ENCODE peak calls at places on chromosomes 2 and 18, in six cellular contexts. One of them, this sample, is unnamed.

GRCh38 chr18:21958256-21958655 is 211.1 kb upstream of the GATA6 start:
- DNase-seq in WERI-Rb-1: no peak
- DNase-seq in AG10803: no peak
- DNase-seq in hepatocyte: peak; percentile 39
- DNase-seq in H7: no peak
- DNase-seq in DND-41: no peak
- DNase-seq in this sample: no peak

GRCh38 chr18:35454803-35455202 is 43.0 kb downstream of the INO80C start:
- DNase-seq in WERI-Rb-1: no peak
- DNase-seq in AG10803: no peak
- DNase-seq in hepatocyte: no peak
- DNase-seq in H7: no peak
- DNase-seq in DND-41: no peak
- DNase-seq in this sample: no peak

GRCh38 chr2:60551241-60552095 is 2.0 kb downstream of the BCL11A start:
- DNase-seq in WERI-Rb-1: peak; percentile 50
- DNase-seq in AG10803: peak; percentile 58
- DNase-seq in hepatocyte: peak; percentile 71
- DNase-seq in H7: peak; percentile 57
- DNase-seq in DND-41: peak; percentile 57
- DNase-seq in this sample: no peak

GRCh38 chr18:34122724-34123334 is 101.9 kb downstream of the NOL4 start:
- DNase-seq in WERI-Rb-1: peak; percentile 27
- DNase-seq in AG10803: peak; percentile 51
- DNase-seq in hepatocyte: peak; percentile 80
- DNase-seq in H7: peak; percentile 46
- DNase-seq in DND-41: peak; percentile 38
- DNase-seq in this sample: peak; percentile 60

GRCh38 chr2:61758991-61759390 is 94.9 kb downstream of the FAM161A start:
- DNase-seq in WERI-Rb-1: no peak
- DNase-seq in AG10803: peak; percentile 97
- DNase-seq in hepatocyte: peak; percentile 34
- DNase-seq in H7: no peak
- DNase-seq in DND-41: no peak
- DNase-seq in this sample: no peak

GRCh38 chr2:128640847-128641360 is 322.2 kb upstream of the HS6ST1 start:
- DNase-seq in WERI-Rb-1: no peak
- DNase-seq in AG10803: no peak
- DNase-seq in hepatocyte: no peak
- DNase-seq in H7: no peak
- DNase-seq in DND-41: peak; percentile 2
- DNase-seq in this sample: no peak

GRCh38 chr2:141692829-141693228 is 438.0 kb downstream of the LRP1B start:
- DNase-seq in WERI-Rb-1: no peak
- DNase-seq in AG10803: no peak
- DNase-seq in hepatocyte: no peak
- DNase-seq in H7: no peak
- DNase-seq in DND-41: no peak
- DNase-seq in this sample: no peak

GRCh38 chr18:3689091-3689490 is 239.1 kb downstream of the TGIF1 start:
- DNase-seq in WERI-Rb-1: no peak
- DNase-seq in AG10803: no peak
- DNase-seq in hepatocyte: no peak
- DNase-seq in H7: no peak
- DNase-seq in DND-41: no peak
- DNase-seq in this sample: no peak

GRCh38 chr18:50970006-50970405 is 2.2 kb downstream of the ELAC1 start:
- DNase-seq in WERI-Rb-1: no peak
- DNase-seq in AG10803: no peak
- DNase-seq in hepatocyte: no peak
- DNase-seq in H7: no peak
- DNase-seq in DND-41: no peak
- DNase-seq in this sample: no peak

GRCh38 chr18:79361766-79362522 is 33.8 kb upstream of the NFATC1 start:
- DNase-seq in WERI-Rb-1: no peak
- DNase-seq in AG10803: no peak
- DNase-seq in hepatocyte: no peak
- DNase-seq in H7: peak; percentile 21
- DNase-seq in DND-41: no peak
- DNase-seq in this sample: no peak

GRCh38 chr2:95334916-95335641 is 37.9 kb downstream of the KCNIP3 start:
- DNase-seq in WERI-Rb-1: no peak
- DNase-seq in AG10803: peak; percentile 92
- DNase-seq in hepatocyte: no peak
- DNase-seq in H7: no peak
- DNase-seq in DND-41: no peak
- DNase-seq in this sample: no peak

GRCh38 chr2:25286025-25286400 is 55.7 kb downstream of the DNMT3A start:
- DNase-seq in WERI-Rb-1: no peak
- DNase-seq in AG10803: no peak
- DNase-seq in hepatocyte: no peak
- DNase-seq in H7: peak; percentile 72
- DNase-seq in DND-41: peak; percentile 84
- DNase-seq in this sample: peak; percentile 80

GRCh38 chr2:106115250-106115649 is 78.9 kb downstream of the UXS1 start:
- DNase-seq in WERI-Rb-1: no peak
- DNase-seq in AG10803: peak; percentile 59
- DNase-seq in hepatocyte: peak; percentile 43
- DNase-seq in H7: no peak
- DNase-seq in DND-41: no peak
- DNase-seq in this sample: no peak

GRCh38 chr2:86440631-86441391 is at the start of gene KDM3A:
- DNase-seq in WERI-Rb-1: peak; percentile 99
- DNase-seq in AG10803: peak; percentile 100
- DNase-seq in hepatocyte: peak; percentile 99
- DNase-seq in H7: peak; percentile 92
- DNase-seq in DND-41: peak; percentile 100
- DNase-seq in this sample: peak; percentile 99

GRCh38 chr2:223513771-223514455 is 88.2 kb downstream of the SCG2 start:
- DNase-seq in WERI-Rb-1: no peak
- DNase-seq in AG10803: no peak
- DNase-seq in hepatocyte: no peak
- DNase-seq in H7: no peak
- DNase-seq in DND-41: no peak
- DNase-seq in this sample: no peak

GRCh38 chr2:173652311-173652710 is 297.6 kb downstream of the CDCA7 start:
- DNase-seq in WERI-Rb-1: no peak
- DNase-seq in AG10803: peak; percentile 92
- DNase-seq in hepatocyte: peak; percentile 59
- DNase-seq in H7: no peak
- DNase-seq in DND-41: no peak
- DNase-seq in this sample: no peak

GRCh38 chr2:82896117-82896516 is 1563.0 kb downstream of the SUCLG1 start:
- DNase-seq in WERI-Rb-1: no peak
- DNase-seq in AG10803: no peak
- DNase-seq in hepatocyte: no peak
- DNase-seq in H7: no peak
- DNase-seq in DND-41: no peak
- DNase-seq in this sample: no peak

GRCh38 chr2:111246620-111247061 is 125.9 kb downstream of the BCL2L11 start:
- DNase-seq in WERI-Rb-1: no peak
- DNase-seq in AG10803: no peak
- DNase-seq in hepatocyte: no peak
- DNase-seq in H7: no peak
- DNase-seq in DND-41: no peak
- DNase-seq in this sample: no peak

GRCh38 chr2:138948070-138948539 is 167.9 kb upstream of the NXPH2 start:
- DNase-seq in WERI-Rb-1: no peak
- DNase-seq in AG10803: peak; percentile 83
- DNase-seq in hepatocyte: peak; percentile 43
- DNase-seq in H7: no peak
- DNase-seq in DND-41: no peak
- DNase-seq in this sample: no peak

GRCh38 chr18:76524900-76525698 is 30.1 kb upstream of the ZNF516 start:
- DNase-seq in WERI-Rb-1: no peak
- DNase-seq in AG10803: peak; percentile 71
- DNase-seq in hepatocyte: peak; percentile 79
- DNase-seq in H7: peak; percentile 59
- DNase-seq in DND-41: no peak
- DNase-seq in this sample: no peak

DNA sequence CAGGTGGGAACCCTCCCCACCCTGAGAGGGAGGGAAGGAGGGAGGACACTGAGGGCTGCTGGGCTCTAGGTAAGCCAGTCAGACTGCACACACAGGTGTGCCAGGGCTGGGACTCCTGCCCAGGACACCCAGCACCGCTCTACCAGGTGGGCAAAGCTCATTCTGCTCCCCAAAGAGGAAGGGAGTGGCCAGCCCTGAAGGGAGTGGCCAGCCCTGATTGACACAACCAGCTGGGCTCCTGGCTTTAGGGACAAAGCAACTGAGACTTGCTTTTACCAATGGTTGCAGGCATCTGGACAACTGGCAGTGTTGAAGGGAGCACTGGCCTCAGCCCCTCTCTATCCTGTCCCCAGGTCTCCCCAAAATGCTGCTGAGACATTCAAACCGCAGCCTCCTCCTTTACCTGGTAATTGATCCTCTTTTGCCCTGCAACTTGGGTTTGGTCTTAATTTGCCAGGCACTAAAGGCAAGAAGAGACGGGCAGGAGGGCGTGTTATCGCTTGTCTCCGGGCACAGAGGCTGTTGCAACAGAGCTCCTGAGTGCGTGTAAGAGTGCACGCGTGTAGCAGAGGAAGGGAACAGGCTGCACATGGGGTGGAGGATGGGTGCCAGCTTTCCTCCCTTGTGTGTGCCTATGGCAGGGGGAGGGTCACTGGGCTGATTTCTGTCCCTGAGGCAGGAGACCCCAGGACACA is 14.5 kb upstream of the FOSL2 start:
- DNase-seq in WERI-Rb-1: no peak
- DNase-seq in AG10803: peak; percentile 35
- DNase-seq in hepatocyte: no peak
- DNase-seq in H7: peak; percentile 77
- DNase-seq in DND-41: no peak
- DNase-seq in this sample: no peak
- H3K4me3 ChIP-seq in WERI-Rb-1: no peak overlapping the region
- H3K4me3 ChIP-seq in AG10803: no peak overlapping the region
- H3K4me3 ChIP-seq in hepatocyte: no peak overlapping the region
- H3K4me3 ChIP-seq in H7: no peak overlapping the region
- H3K4me3 ChIP-seq in DND-41: no peak overlapping the region
- H3K4me3 ChIP-seq in this sample: no peak overlapping the region

GRCh38 chr2:231394201-231395141 is 1.0 kb upstream of the B3GNT7 start:
- DNase-seq in WERI-Rb-1: no peak
- DNase-seq in AG10803: no peak
- DNase-seq in hepatocyte: peak; percentile 39
- DNase-seq in H7: peak; percentile 91
- DNase-seq in DND-41: no peak
- DNase-seq in this sample: no peak
- H3K4me3 ChIP-seq in WERI-Rb-1: no peak overlapping the region
- H3K4me3 ChIP-seq in AG10803: no peak overlapping the region
- H3K4me3 ChIP-seq in hepatocyte: no peak overlapping the region
- H3K4me3 ChIP-seq in H7: no peak overlapping the region
- H3K4me3 ChIP-seq in DND-41: no peak overlapping the region
- H3K4me3 ChIP-seq in this sample: no peak overlapping the region

GRCh38 chr2:144430722-144431163 is 89.2 kb downstream of the ZEB2 start:
- DNase-seq in WERI-Rb-1: peak; percentile 9
- DNase-seq in AG10803: peak; percentile 83
- DNase-seq in hepatocyte: peak; percentile 60
- DNase-seq in H7: no peak
- DNase-seq in DND-41: no peak
- DNase-seq in this sample: no peak
- H3K4me3 ChIP-seq in WERI-Rb-1: peak overlapping the region; percentile 21
- H3K4me3 ChIP-seq in AG10803: no peak overlapping the region
- H3K4me3 ChIP-seq in hepatocyte: no peak overlapping the region
- H3K4me3 ChIP-seq in H7: no peak overlapping the region
- H3K4me3 ChIP-seq in DND-41: no peak overlapping the region
- H3K4me3 ChIP-seq in this sample: no peak overlapping the region

GRCh38 chr2:120013569-120014223 is 819 bp downstream of the EPB41L5 start:
- DNase-seq in WERI-Rb-1: no peak
- DNase-seq in AG10803: no peak
- DNase-seq in hepatocyte: no peak
- DNase-seq in H7: no peak
- DNase-seq in DND-41: peak; percentile 46
- DNase-seq in this sample: no peak

GRCh38 chr2:120016800-120017199 is 3.9 kb downstream of the EPB41L5 start:
- DNase-seq in WERI-Rb-1: no peak
- DNase-seq in AG10803: no peak
- DNase-seq in hepatocyte: no peak
- DNase-seq in H7: no peak
- DNase-seq in DND-41: no peak
- DNase-seq in this sample: no peak

GRCh38 chr2:120012771-120013568 is at the start of gene EPB41L5:
- DNase-seq in WERI-Rb-1: peak; percentile 96
- DNase-seq in AG10803: peak; percentile 85
- DNase-seq in hepatocyte: peak; percentile 98
- DNase-seq in H7: peak; percentile 95
- DNase-seq in DND-41: peak; percentile 93
- DNase-seq in this sample: peak; percentile 78

GRCh38 chr2:120012363-120012762 is 514 bp upstream of the EPB41L5 start:
- DNase-seq in WERI-Rb-1: no peak
- DNase-seq in AG10803: no peak
- DNase-seq in hepatocyte: no peak
- DNase-seq in H7: no peak
- DNase-seq in DND-41: no peak
- DNase-seq in this sample: no peak

DNA sequence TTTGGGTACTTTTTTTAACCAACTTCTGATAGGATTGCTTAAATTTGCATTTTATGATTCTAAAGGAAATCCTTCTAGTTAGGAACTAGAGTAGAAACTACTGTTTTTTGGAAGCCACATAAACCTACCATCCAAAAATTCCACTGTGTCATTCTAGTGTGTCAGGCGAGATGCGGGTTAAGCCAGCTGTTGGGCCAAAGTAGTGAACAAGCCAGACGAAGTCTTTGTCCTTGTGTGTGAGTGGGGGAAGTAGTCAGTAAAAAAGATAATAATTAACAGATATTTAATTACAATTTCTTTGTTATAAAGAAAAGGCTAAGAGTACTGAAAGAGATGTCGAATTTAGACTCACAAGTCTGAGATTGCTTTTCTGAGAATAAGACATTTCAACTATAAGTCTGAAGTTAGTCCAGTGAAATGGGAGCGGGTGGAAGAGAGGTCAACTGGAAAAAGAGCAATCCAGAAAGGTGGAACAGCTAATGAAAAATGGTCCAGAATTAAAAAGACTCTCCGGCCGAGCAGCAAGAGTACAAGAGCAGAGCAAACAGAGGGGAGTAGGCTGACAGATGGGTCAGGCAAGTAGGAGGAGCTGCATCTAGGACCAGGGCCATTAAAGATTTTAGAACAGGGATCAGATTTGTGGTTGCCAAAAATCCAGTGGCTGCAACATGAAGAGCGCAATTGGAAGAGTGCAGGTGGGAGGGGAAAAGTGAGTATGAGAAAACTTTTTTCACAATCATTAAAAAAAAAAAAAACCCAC is 1.5 kb downstream of the EPB41L5 start:
- DNase-seq in WERI-Rb-1: no peak
- DNase-seq in AG10803: no peak
- DNase-seq in hepatocyte: no peak
- DNase-seq in H7: peak; percentile 35
- DNase-seq in DND-41: no peak
- DNase-seq in this sample: no peak
- H3K4me3 ChIP-seq in WERI-Rb-1: peak overlapping the region; percentile 95
- H3K4me3 ChIP-seq in AG10803: no peak overlapping the region
- H3K4me3 ChIP-seq in hepatocyte: peak overlapping the region; percentile 87
- H3K4me3 ChIP-seq in H7: no peak overlapping the region
- H3K4me3 ChIP-seq in DND-41: peak overlapping the region; percentile 80
- H3K4me3 ChIP-seq in this sample: no peak overlapping the region

GRCh38 chr2:70104231-70105111 is 17.2 kb downstream of the PCBP1 start:
- DNase-seq in WERI-Rb-1: peak; percentile 72
- DNase-seq in AG10803: peak; percentile 72
- DNase-seq in hepatocyte: peak; percentile 74
- DNase-seq in H7: peak; percentile 71
- DNase-seq in DND-41: no peak
- DNase-seq in this sample: no peak
- H3K4me3 ChIP-seq in WERI-Rb-1: peak overlapping the region; percentile 9
- H3K4me3 ChIP-seq in AG10803: no peak overlapping the region
- H3K4me3 ChIP-seq in hepatocyte: no peak overlapping the region
- H3K4me3 ChIP-seq in H7: no peak overlapping the region
- H3K4me3 ChIP-seq in DND-41: no peak overlapping the region
- H3K4me3 ChIP-seq in this sample: no peak overlapping the region